ENCODE peak calls at places on chromosome 13, in nine cellular contexts. B is mucosa of descending colon, I is ovary, F is lower lobe of right lung, Y is tibial nerve, O is thoracic aorta, E is AG10803, X is coronary artery, T is astrocyte of the cerebellum. S is an unnamed sample.

GRCh38 chr13:60482012-60482411 is 85.0 kb downstream of the TDRD3 start:
- DNase-seq in I (no peak), T (no peak), Y (no peak), E (peak), B (no peak), X (no peak), O (no peak), F (no peak), S (peak)

GRCh38 chr13:25375727-25376358 is 4.1 kb downstream of the ATP8A2 start:
- DNase-seq in Y (no peak), X (no peak), E (peak), O (no peak), T (peak), I (no peak), B (peak), F (no peak), S (peak)

GRCh38 chr13:93900735-93901134 is 578.7 kb downstream of the DCT start:
- DNase-seq in E (peak), I (no peak), B (no peak), Y (no peak), F (no peak), X (no peak), T (no peak), O (no peak), S (peak)

GRCh38 chr13:43698743-43699142 is 88.0 kb downstream of the ENOX1 start:
- DNase-seq in I (no peak), Y (no peak), X (no peak), F (no peak), B (no peak), T (peak), E (peak), O (no peak), S (peak)

GRCh38 chr13:76976488-76976887 is 15.4 kb upstream of the CLN5 start:
- DNase-seq in I (no peak), T (peak), Y (no peak), B (no peak), F (no peak), X (no peak), E (no peak), O (no peak), S (peak)

GRCh38 chr13:21118180-21118579 is 56.8 kb upstream of the LATS2 start:
- DNase-seq in E (no peak), I (no peak), B (no peak), O (no peak), F (no peak), T (no peak), X (no peak), Y (no peak), S (no peak)

GRCh38 chr13:29569253-29570057 is 26.0 kb downstream of the SLC7A1 start:
- DNase-seq in E (no peak), X (peak), O (no peak), Y (no peak), B (peak), T (no peak), F (no peak), I (no peak), S (no peak)

GRCh38 chr13:65090191-65090590 is 2139.9 kb downstream of the PCDH9 start:
- DNase-seq in I (no peak), B (no peak), E (peak), T (peak), O (no peak), F (no peak), X (no peak), Y (no peak), S (peak)

GRCh38 chr13:80946008-80946802 is 605.3 kb upstream of the SPRY2 start:
- DNase-seq in I (no peak), T (no peak), O (no peak), X (no peak), E (no peak), Y (no peak), B (no peak), F (no peak), S (no peak)

DNA sequence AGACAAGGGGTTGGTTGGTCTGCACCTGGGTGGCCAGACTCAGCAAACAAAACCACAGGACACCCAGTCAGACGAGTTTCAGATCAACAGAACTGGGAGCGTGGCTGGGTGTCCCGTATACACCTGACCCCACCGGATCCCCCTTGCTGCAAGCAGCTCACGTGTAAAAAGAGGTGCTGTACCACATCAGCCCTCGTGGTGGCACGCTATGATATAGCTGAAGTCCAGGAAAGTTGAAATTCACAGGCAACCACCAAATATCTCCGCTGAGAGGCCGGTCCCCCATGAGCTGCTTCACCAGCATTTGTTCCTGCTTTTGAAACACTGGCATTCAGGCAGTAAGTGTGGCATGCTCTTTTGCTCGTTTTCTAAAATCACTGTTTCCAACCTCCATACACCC is 92.3 kb downstream of the TUBA3C start:
- DNase-seq in I (no peak), B (no peak), T (no peak), E (no peak), F (no peak), Y (no peak), X (no peak), O (no peak), S (no peak)
- TF ChIP-seq CTCF in I (no peak), B (no peak), T (no peak), E (no peak), F (peak), Y (no peak), X (no peak), O (no peak), S (no peak)

GRCh38 chr13:33123066-33123940 is 107.1 kb downstream of the KL start:
- DNase-seq in T (no peak), B (no peak), E (peak), O (no peak), Y (no peak), F (peak), I (no peak), X (no peak), S (peak)

GRCh38 chr13:33116321-33117010 is 100.2 kb downstream of the KL start:
- DNase-seq in O (no peak), B (no peak), F (no peak), I (no peak), E (no peak), X (no peak), T (no peak), Y (no peak), S (no peak)

GRCh38 chr13:33119886-33120543 is 103.8 kb downstream of the KL start:
- DNase-seq in F (no peak), X (no peak), T (peak), E (no peak), O (no peak), B (no peak), I (no peak), Y (no peak), S (no peak)

GRCh38 chr13:33115274-33115673 is 99.1 kb downstream of the KL start:
- DNase-seq in Y (no peak), I (no peak), O (no peak), F (no peak), E (no peak), B (no peak), T (no peak), X (no peak), S (no peak)

GRCh38 chr13:33119022-33119735 is 103.0 kb downstream of the KL start:
- DNase-seq in I (no peak), B (no peak), O (no peak), T (peak), Y (no peak), F (no peak), E (peak), X (no peak), S (peak)
- H3K4me3 ChIP-seq in I (no peak), B (no peak), O (no peak), T (no peak), Y (no peak), F (no peak), E (no peak), X (no peak), S (no peak)

GRCh38 chr13:114027046-114027760 is 53.3 kb upstream of the C13orf46 start:
- DNase-seq in X (no peak), I (peak), Y (no peak), O (no peak), T (peak), E (peak), B (no peak), F (no peak), S (peak)

GRCh38 chr13:114023716-114024602 is 50.1 kb upstream of the C13orf46 start:
- DNase-seq in I (no peak), B (no peak), Y (no peak), F (no peak), E (no peak), X (no peak), T (no peak), O (no peak), S (no peak)

GRCh38 chr13:114024603-114025431 is 50.9 kb upstream of the C13orf46 start:
- DNase-seq in F (no peak), T (no peak), O (no peak), I (no peak), E (no peak), Y (no peak), B (no peak), X (no peak), S (no peak)

GRCh38 chr13:114026128-114026880 is 52.4 kb upstream of the C13orf46 start:
- DNase-seq in O (no peak), E (no peak), B (no peak), I (no peak), T (no peak), F (no peak), Y (no peak), X (no peak), S (no peak)

DNA sequence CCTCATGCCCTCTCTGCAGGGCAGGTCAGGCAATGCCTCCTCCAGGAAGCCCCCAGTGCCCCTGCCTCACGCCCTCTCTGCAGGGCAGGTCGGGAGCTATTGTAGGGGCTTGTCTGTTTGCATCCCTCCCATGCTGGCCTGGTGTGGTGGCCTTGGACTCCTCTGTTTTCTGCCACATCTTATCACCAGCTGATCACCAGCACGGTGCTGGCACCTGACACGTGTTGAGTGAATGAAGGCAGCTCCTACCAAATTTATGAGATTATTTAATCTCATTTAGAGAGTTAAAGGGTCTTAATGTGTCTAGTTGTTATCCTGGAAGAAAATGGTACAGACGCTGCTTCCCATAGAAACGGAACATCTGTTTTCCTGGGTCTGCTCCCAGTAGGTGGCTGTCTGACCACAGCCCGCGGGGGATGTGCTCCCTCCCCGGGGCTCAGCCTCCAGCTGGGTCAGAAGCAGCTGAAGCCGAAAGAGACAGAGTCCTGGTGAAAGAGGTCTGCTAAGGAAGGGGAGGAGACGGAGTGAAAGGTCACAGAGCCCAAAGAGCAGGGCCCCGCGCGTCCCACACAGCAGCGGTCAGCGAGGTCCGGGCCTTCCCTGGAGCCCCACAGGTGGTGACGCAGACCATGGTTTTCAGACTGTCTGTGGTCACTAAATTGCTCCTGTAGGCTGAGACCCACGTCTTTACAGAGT is 51.7 kb upstream of the C13orf46 start:
- DNase-seq in O (no peak), Y (no peak), E (peak), I (peak), X (no peak), B (peak), F (no peak), T (no peak), S (peak)
- TF ChIP-seq CTCF in O (no peak), Y (no peak), E (peak), I (no peak), X (no peak), B (no peak), F (no peak), T (no peak), S (no peak)

GRCh38 chr13:23430664-23431063 is 2.8 kb downstream of the SACS start:
- DNase-seq in B (no peak), F (no peak), T (no peak), X (no peak), I (no peak), Y (no peak), O (no peak), E (no peak), S (no peak)
- H3K4me3 ChIP-seq in B (no peak), F (no peak), T (no peak), X (peak), I (no peak), Y (no peak), O (no peak), E (no peak), S (no peak)

GRCh38 chr13:110107568-110108347 is 199.2 kb downstream of the COL4A1 start:
- DNase-seq in I (no peak), E (no peak), F (no peak), O (no peak), X (peak), B (no peak), Y (no peak), T (no peak), S (no peak)
- TF ChIP-seq CTCF in I (no peak), E (no peak), F (peak), O (no peak), X (no peak), B (no peak), Y (peak), T (peak), S (no peak)

GRCh38 chr13:113497217-113497616 is 6.7 kb upstream of the DCUN1D2 start:
- DNase-seq in E (no peak), Y (no peak), O (no peak), X (no peak), T (no peak), F (no peak), B (no peak), I (no peak), S (no peak)
- H3K4me3 ChIP-seq in E (no peak), Y (no peak), O (no peak), X (peak), T (no peak), F (no peak), B (no peak), I (no peak), S (no peak)